ENCODE peak calls at places on chromosomes 1 and 21, in four cellular contexts. J is SK-N-SH, M is tibial nerve, R is DND-41. K is an unnamed sample. For H3K27me3, the result is how much of the 10 kb centered on the place peaks cover.

GRCh38 chr21:46078322-46078981 is 19.5 kb upstream of the COL6A2 start:
- DNase-seq in J (no peak), M (no peak), R (peak), K (no peak)

GRCh38 chr21:35249636-35250035 is 200.5 kb upstream of the RUNX1 start:
- DNase-seq in J (no peak), M (no peak), R (no peak), K (no peak)

GRCh38 chr1:14909920-14910466 is 243.6 kb upstream of the TMEM51 start:
- DNase-seq in J (no peak), M (no peak), R (no peak), K (no peak)

GRCh38 chr1:117178756-117179155 is 32.0 kb downstream of the VTCN1 start:
- DNase-seq in J (no peak), M (no peak), R (no peak), K (no peak)

GRCh38 chr1:71784989-71785388 is 497.4 kb downstream of the NEGR1 start:
- DNase-seq in J (peak), M (no peak), R (no peak), K (no peak)

GRCh38 chr1:66439028-66439427 is 94.9 kb upstream of the SGIP1 start:
- DNase-seq in J (no peak), M (no peak), R (no peak), K (no peak)

GRCh38 chr1:156172696-156173470 is 19.5 kb downstream of the SEMA4A start:
- DNase-seq in J (peak), M (no peak), R (no peak), K (no peak)

GRCh38 chr1:48610628-48611542 is 138.9 kb upstream of the SPATA6 start:
- DNase-seq in J (peak), M (no peak), R (no peak), K (peak)

GRCh38 chr1:10939654-10940450 is 72.6 kb upstream of the TARDBP start:
- DNase-seq in J (peak), M (no peak), R (peak), K (no peak)

GRCh38 chr1:45299981-45300668 is 26.6 kb upstream of the HPDL start:
- DNase-seq in J (peak), M (no peak), R (peak), K (no peak)

GRCh38 chr1:82059931-82060330 is 259.2 kb downstream of the ADGRL2 start:
- DNase-seq in J (no peak), M (no peak), R (no peak), K (no peak)

GRCh38 chr21:45147473-45148315 is 73.3 kb downstream of the ADARB1 start:
- DNase-seq in J (peak), M (no peak), R (no peak), K (no peak)

GRCh38 chr1:156319664-156320063 is 18.4 kb downstream of the CCT3 start:
- DNase-seq in J (peak), M (no peak), R (no peak), K (no peak)

GRCh38 chr1:149940427-149940826 is 3.7 kb upstream of the MTMR11 start:
- DNase-seq in J (no peak), M (no peak), R (no peak), K (no peak)

GRCh38 chr1:2112280-2112701 is 62.1 kb downstream of the PRKCZ start:
- DNase-seq in J (no peak), M (no peak), R (no peak), K (peak)

GRCh38 chr1:150551784-150552691 is 2.8 kb downstream of the ADAMTSL4 start:
- DNase-seq in J (no peak), M (peak), R (peak), K (peak)

GRCh38 chr1:176559474-176560390 is 96.8 kb downstream of the PAPPA2 start:
- DNase-seq in J (peak), M (peak), R (peak), K (peak)

GRCh38 chr1:222331340-222331739 is 216.6 kb downstream of the HHIPL2 start:
- DNase-seq in J (no peak), M (no peak), R (no peak), K (no peak)

GRCh38 chr1:119079881-119080280 is 60.6 kb downstream of the WARS2 start:
- DNase-seq in J (no peak), M (no peak), R (no peak), K (no peak)

GRCh38 chr1:39110325-39110851 is 84.2 kb downstream of the NDUFS5 start:
- DNase-seq in J (no peak), M (no peak), R (no peak), K (no peak)

GRCh38 chr1:29506678-29507225 is 270.4 kb downstream of the PTPRU start:
- DNase-seq in J (no peak), M (no peak), R (no peak), K (no peak)

GRCh38 chr1:203667616-203668015 is 41.0 kb downstream of the ATP2B4 start:
- DNase-seq in J (peak), M (no peak), R (no peak), K (no peak)

GRCh38 chr1:24111264-24111997 is 504 bp downstream of the MYOM3 start:
- DNase-seq in J (peak), M (no peak), R (no peak), K (no peak)

GRCh38 chr1:80066060-80066459 is 1059.5 kb upstream of the ADGRL4 start:
- DNase-seq in J (no peak), M (no peak), R (no peak), K (no peak)

GRCh38 chr1:206930210-206930798 is 8.6 kb upstream of the FCMR start:
- DNase-seq in J (no peak), M (no peak), R (no peak), K (no peak)

GRCh38 chr1:12082988-12083387 is 19.9 kb downstream of the TNFRSF8 start:
- DNase-seq in J (no peak), M (no peak), R (no peak), K (no peak)

GRCh38 chr21:36791695-36792451 is 93.0 kb downstream of the SIM2 start:
- DNase-seq in J (no peak), M (no peak), R (no peak), K (peak)

GRCh38 chr1:11058595-11059165 is 1.1 kb downstream of the SRM start:
- DNase-seq in J (peak), M (no peak), R (no peak), K (no peak)

GRCh38 chr1:65067491-65068201 is 80.4 kb upstream of the AK4 start:
- DNase-seq in J (peak), M (peak), R (peak), K (peak)

GRCh38 chr21:45981154-45981606 is 390 bp upstream of the COL6A1 start:
- DNase-seq in J (peak), M (peak), R (peak), K (peak)

GRCh38 chr1:234835239-234835638 is 225.3 kb upstream of the IRF2BP2 start:
- DNase-seq in J (no peak), M (no peak), R (no peak), K (no peak)

GRCh38 chr1:14594045-14594444 is 4.4 kb upstream of the KAZN start:
- DNase-seq in J (no peak), M (no peak), R (no peak), K (no peak)

GRCh38 chr1:166479052-166479631 is 312.3 kb upstream of the FAM78B start:
- DNase-seq in J (peak), M (peak), R (peak), K (peak)

GRCh38 chr1:190154744-190155143 is 322.9 kb downstream of the BRINP3 start:
- DNase-seq in J (no peak), M (no peak), R (no peak), K (no peak)

GRCh38 chr1:71770121-71770520 is 512.2 kb downstream of the NEGR1 start:
- DNase-seq in J (no peak), M (no peak), R (no peak), K (no peak)

DNA sequence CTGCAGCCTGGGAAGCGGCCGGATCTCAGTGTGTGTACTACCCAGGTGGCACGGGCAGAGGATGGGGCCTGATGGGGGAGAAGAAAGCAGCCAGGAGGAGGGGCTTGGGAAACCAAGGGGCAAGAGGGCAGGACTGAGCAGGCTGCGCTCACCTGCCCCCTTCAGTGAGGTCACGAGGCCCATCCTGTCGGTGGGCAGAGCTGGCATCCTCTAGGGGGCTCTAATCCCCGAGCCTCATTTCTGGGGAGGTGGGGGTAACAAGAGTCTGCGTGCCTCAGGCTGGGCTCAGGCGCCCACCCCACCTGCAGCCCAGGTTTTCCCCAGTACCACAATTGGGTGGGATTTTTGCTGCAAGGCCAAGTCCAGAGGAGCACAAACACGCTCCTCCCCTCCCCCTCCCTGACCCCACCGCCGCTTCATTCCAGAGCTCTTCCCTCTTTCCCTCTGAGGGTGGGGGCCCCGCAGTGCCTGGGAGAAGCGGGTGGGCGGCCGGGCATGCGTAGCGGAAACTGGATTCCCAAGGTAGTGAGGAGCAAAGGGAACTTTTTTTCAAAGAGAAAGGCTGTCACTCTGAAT is 1.8 kb upstream of the WNT3A start:
- DNase-seq in J (peak), M (no peak), R (no peak), K (no peak)
- H3K27me3 ChIP-seq in J (under half), M (half or more), R (under half), K (half or more)

GRCh38 chr1:100358210-100358609 is 5.9 kb downstream of the CDC14A start:
- DNase-seq in J (peak), M (no peak), R (peak), K (no peak)
- H3K27ac ChIP-seq in J (no peak), M (peak), R (no peak), K (no peak)

GRCh38 chr21:41973861-41974751 is 20.3 kb upstream of the C2CD2 start:
- DNase-seq in J (no peak), M (no peak), R (peak), K (no peak)

GRCh38 chr21:41976611-41977010 is 22.8 kb upstream of the C2CD2 start:
- DNase-seq in J (no peak), M (no peak), R (no peak), K (no peak)

GRCh38 chr21:41974752-41975053 is 20.9 kb upstream of the C2CD2 start:
- DNase-seq in J (no peak), M (no peak), R (no peak), K (no peak)

GRCh38 chr21:41977034-41977950 is 23.5 kb upstream of the C2CD2 start:
- DNase-seq in J (no peak), M (no peak), R (no peak), K (no peak)

DNA sequence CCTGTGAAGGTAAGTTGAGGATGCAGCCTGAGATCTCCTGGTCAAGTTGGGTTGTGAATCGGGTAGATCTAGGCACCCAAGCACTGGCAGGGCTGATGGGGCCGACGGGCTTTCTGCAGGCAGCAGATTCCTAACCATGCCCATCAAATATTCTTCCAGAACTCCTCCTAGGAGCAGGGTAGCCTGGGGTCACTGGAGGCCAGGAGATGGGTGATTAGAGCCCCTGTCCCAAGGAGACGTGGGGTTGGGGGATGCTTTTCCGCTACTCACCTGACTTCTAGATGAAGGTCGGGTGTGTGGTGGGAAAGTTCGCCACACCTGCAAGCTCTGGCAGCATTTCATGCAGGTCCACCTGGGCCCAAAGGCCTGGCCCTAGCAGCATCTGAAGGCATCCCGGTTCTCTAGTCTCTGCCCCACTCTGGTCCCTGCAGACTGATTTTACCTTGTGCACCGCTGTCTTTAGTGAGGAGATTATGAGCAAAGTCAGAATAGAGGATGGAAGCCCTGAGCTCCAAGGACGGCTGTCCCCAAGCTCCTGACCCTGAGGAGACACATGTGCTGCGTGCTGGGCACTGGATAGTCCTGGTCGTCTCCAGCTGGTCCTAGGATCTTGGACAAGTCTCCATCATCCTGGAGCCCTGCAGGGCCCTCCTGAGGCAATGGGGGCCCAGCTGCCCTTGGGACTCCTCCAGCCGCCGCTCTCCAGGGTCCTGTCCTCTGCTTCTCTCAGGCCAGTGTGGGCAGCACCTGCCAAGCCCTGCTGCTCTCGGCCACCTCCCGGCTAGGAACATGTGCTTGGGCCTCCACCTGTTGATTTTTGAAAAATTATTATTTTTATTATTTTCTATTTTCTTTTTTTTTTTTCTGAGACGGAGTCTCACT is 21.8 kb upstream of the C2CD2 start:
- DNase-seq in J (no peak), M (no peak), R (no peak), K (no peak)
- H3K27me3 ChIP-seq in J (under half), M (under half), R (under half), K (under half)

GRCh38 chr1:235942979-235943575 is 76.4 kb upstream of the LYST start:
- DNase-seq in J (no peak), M (no peak), R (no peak), K (no peak)

GRCh38 chr1:235943581-235944114 is 76.9 kb upstream of the LYST start:
- DNase-seq in J (no peak), M (no peak), R (no peak), K (no peak)

GRCh38 chr1:235946570-235946981 is 79.9 kb upstream of the LYST start:
- DNase-seq in J (no peak), M (no peak), R (no peak), K (no peak)

GRCh38 chr1:235947989-235948388 is 81.3 kb upstream of the LYST start:
- DNase-seq in J (no peak), M (no peak), R (no peak), K (no peak)

DNA sequence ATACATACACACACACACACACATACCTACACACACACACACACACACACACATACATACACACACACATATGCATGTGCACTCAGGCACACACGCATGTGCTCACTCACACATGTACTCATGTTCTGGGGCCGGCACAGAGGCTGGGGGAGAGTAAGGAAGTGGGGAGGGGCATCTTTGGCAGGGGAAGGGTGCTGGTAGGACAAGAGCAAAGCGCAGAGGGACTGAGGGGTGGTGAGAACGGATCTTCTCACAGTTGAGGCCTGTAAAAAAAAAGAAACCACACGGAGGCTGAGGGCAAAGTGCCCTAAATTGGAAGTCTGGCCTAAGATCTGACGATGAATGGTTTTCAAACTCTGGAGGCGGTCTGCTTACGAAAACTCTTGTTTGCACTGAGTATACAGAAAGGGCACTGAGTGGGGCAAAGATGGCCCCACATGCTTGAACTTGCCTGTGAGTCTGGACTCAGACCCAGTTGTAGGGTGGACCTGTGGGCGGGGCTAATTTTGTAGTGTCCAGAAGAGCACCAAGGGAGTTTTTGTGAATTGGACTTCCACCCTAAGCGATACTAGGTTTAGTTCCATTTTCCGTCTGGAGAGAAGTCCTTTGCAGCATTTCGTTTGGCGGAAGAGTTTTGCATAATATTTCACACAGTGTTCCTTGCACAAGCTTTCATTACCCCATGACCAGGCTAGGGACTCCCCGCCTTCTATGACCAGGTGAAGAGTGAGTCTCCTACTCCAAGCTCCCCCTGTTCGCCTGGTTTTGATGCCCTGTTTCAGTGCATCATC is 79.3 kb upstream of the LYST start:
- DNase-seq in J (no peak), M (no peak), R (no peak), K (no peak)
- H3K27ac ChIP-seq in J (no peak), M (no peak), R (no peak), K (no peak)

DNA sequence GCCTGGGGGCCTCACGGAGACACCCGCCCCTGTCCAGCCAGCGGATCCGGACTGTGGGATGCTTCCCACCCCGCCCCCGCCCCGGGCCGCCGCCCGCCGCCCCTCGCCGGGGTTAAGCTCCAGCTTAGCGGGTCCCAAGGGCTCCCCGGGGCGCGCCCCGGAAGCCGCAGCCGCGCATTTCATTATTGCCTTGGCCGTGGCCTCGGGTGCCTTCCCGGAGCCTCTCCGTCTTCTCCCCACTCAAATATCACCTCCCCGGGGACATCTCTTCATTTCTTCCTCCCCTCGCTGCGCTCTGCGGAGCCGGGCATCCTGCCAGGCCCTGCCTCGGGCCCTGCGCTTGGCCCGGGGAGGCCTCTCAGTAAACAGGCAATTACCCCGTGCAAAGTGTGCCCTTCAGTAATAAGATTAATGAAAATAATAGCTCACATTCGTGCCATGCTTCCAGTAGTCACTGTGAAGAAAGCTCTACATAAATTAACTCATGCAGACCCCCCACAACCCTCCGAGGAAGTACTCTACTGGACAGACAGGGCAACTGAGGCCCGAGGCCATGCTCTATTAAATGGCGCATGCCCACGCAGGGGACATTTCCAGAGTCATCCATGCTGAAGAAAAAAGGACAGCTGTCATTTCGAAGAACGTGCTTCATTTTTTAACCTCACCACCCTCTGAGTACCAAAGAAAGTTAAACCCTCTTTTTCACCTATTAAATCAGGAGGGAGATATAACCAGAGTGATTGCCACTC is 49.9 kb upstream of the LAPTM5 start:
- DNase-seq in J (peak), M (no peak), R (no peak), K (no peak)
- H3K27me3 ChIP-seq in J (under half), M (under half), R (half or more), K (under half)

GRCh38 chr1:171084091-171084490 is 6.6 kb upstream of the FMO3 start:
- DNase-seq in J (no peak), M (no peak), R (no peak), K (no peak)

GRCh38 chr1:171083222-171083621 is 7.5 kb upstream of the FMO3 start:
- DNase-seq in J (no peak), M (no peak), R (no peak), K (no peak)

GRCh38 chr1:171084879-171085278 is 5.8 kb upstream of the FMO3 start:
- DNase-seq in J (no peak), M (no peak), R (no peak), K (no peak)

GRCh38 chr1:171081220-171081993 is 9.3 kb upstream of the FMO3 start:
- DNase-seq in J (peak), M (no peak), R (no peak), K (no peak)

DNA sequence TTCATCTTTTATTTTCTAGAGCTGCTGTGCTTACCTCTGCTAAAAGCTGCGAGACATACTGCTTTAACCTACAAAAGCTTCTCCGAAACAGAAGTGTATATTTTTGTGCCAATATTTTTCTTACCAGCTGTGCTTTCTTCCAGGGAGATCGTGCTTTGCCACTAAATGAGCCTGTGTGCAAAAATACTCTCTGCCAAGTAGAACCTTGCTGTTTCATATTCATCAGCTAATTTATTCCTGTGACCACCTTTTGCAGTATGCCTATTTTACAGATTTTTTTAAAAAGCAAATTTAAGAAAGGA is 8.8 kb upstream of the FMO3 start:
- DNase-seq in J (no peak), M (no peak), R (no peak), K (no peak)
- H3K27ac ChIP-seq in J (no peak), M (peak), R (no peak), K (peak)

DNA sequence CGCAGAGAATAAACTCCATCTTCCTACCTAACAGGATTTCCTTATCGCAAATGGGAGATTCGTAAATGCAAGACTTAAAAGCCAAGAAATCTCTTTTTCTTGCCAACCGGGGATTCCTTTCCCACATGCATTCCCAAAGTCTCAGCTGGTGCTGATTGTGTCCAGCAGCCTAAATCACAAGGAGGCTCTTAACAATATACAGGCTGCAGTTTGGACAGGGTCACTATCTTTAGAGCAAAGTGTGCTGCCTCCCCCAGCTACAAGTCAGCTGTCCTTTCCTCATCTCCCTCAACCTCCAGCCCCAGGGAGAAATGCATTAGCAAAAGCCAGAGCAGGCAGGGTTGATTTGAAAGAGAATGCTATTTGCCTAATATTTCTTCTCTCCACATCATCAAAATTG is 189.8 kb upstream of the PLXNA2 start:
- DNase-seq in J (no peak), M (no peak), R (no peak), K (no peak)
- H3K27me3 ChIP-seq in J (under half), M (under half), R (under half), K (under half)

K was measured in dorsolateral prefrontal cortex.